ENCODE peak calls at places on chromosomes 4 and X, in five cellular contexts. Y, L, E, S and C are unnamed samples.

GRCh38 chrX:40157228-40158035 is 59.7 kb upstream of the BCOR start:
- DNase-seq in Y (no peak), L (no peak), E (no peak), S (no peak), C (no peak)

GRCh38 chr4:2063557-2064275 is 4.6 kb downstream of the NAT8L start:
- DNase-seq in Y (no peak), L (no peak), E (no peak), S (no peak), C (no peak)

GRCh38 chrX:71974916-71975315 is 64.3 kb downstream of the NHSL2 start:
- DNase-seq in Y (no peak), L (no peak), E (no peak), S (no peak), C (no peak)

GRCh38 chrX:50853399-50853798 is 39.4 kb upstream of the SHROOM4 start:
- DNase-seq in Y (no peak), L (no peak), E (no peak), S (no peak), C (no peak)

GRCh38 chr4:122163767-122164166 is 11.6 kb downstream of the BLTP1 start:
- DNase-seq in Y (no peak), L (no peak), E (no peak), S (no peak), C (no peak)

GRCh38 chr4:54094449-54094848 is 5.5 kb upstream of the GSX2 start:
- DNase-seq in Y (no peak), L (no peak), E (no peak), S (no peak), C (no peak)

GRCh38 chr4:155972098-155972497 is 18.4 kb upstream of the CTSO start:
- DNase-seq in Y (peak; percentile 21), L (no peak), E (no peak), S (no peak), C (no peak)

GRCh38 chrX:55312655-55313054 is 47.9 kb upstream of the PAGE3 start:
- DNase-seq in Y (no peak), L (no peak), E (no peak), S (no peak), C (no peak)

GRCh38 chr4:102620697-102621497 is 119.7 kb downstream of the NFKB1 start:
- DNase-seq in Y (peak; percentile 75), L (no peak), E (peak; percentile 41), S (no peak), C (no peak)

GRCh38 chr4:1349359-1350168 is 2.6 kb downstream of the UVSSA start:
- DNase-seq in Y (no peak), L (no peak), E (no peak), S (no peak), C (no peak)

GRCh38 chrX:43702079-43702524 is 46.0 kb downstream of the MAOA start:
- DNase-seq in Y (no peak), L (no peak), E (no peak), S (no peak), C (no peak)

GRCh38 chr4:76990288-76991080 is 40.9 kb downstream of the SEPTIN11 start:
- DNase-seq in Y (no peak), L (no peak), E (no peak), S (no peak), C (no peak)

GRCh38 chrX:123108513-123109427 is 75.3 kb upstream of the GRIA3 start:
- DNase-seq in Y (no peak), L (no peak), E (no peak), S (no peak), C (no peak)

GRCh38 chr4:5433196-5433595 is 275.2 kb downstream of the EVC2 start:
- DNase-seq in Y (no peak), L (no peak), E (no peak), S (no peak), C (no peak)

GRCh38 chr4:54945838-54946237 is 179.6 kb downstream of the KDR start:
- DNase-seq in Y (no peak), L (peak; percentile 26), E (no peak), S (no peak), C (no peak)

GRCh38 chr4:99817310-99817885 is 771 bp downstream of the DAPP1 start:
- DNase-seq in Y (no peak), L (no peak), E (no peak), S (no peak), C (no peak)

GRCh38 chrX:51461053-51462050 is 35.0 kb downstream of the NUDT11 start:
- DNase-seq in Y (peak; percentile 23), L (no peak), E (peak; percentile 11), S (no peak), C (no peak)

GRCh38 chr4:163694385-163694784 is 199.9 kb downstream of the TMA16 start:
- DNase-seq in Y (no peak), L (no peak), E (no peak), S (no peak), C (no peak)

GRCh38 chr4:80619070-80619674 is 283.6 kb downstream of the CFAP299 start:
- DNase-seq in Y (no peak), L (peak; percentile 6), E (no peak), S (no peak), C (no peak)

GRCh38 chr4:141416219-141416618 is 195.5 kb downstream of the ZNF330 start:
- DNase-seq in Y (no peak), L (no peak), E (no peak), S (no peak), C (no peak)

GRCh38 chr4:80806472-80806871 is 224.0 kb upstream of the BMP3 start:
- DNase-seq in Y (no peak), L (no peak), E (no peak), S (no peak), C (no peak)

GRCh38 chr4:113335771-113336170 is 286.3 kb downstream of the ANK2 start:
- DNase-seq in Y (no peak), L (no peak), E (no peak), S (no peak), C (no peak)

GRCh38 chrX:107551546-107551945 is 76.8 kb upstream of the PRPS1 start:
- DNase-seq in Y (no peak), L (no peak), E (no peak), S (no peak), C (no peak)

GRCh38 chr4:32340591-32340990 is 1620.4 kb downstream of the PCDH7 start:
- DNase-seq in Y (no peak), L (no peak), E (no peak), S (no peak), C (no peak)

GRCh38 chrX:25144043-25144940 is 128.5 kb upstream of the ARX start:
- DNase-seq in Y (peak; percentile 59), L (peak; percentile 43), E (peak; percentile 21), S (no peak), C (peak; percentile 4)